ENCODE peak calls at places on chromosomes 1 and 21, in nine cellular contexts. I, E, Z, J, W, B, X, K and P are unnamed samples.

GRCh38 chr1:201562257-201562656 is 23.3 kb downstream of the NAV1 start:
- DNase-seq in J (no peak), K (no peak), X (no peak), E (peak; percentile 97), Z (no peak), B (no peak), I (peak; percentile 90), W (no peak), P (no peak)

GRCh38 chr1:26083246-26083645 is 15.8 kb upstream of the TRIM63 start:
- DNase-seq in J (no peak), X (no peak), W (no peak), E (peak; percentile 12), B (no peak), Z (no peak), K (no peak), I (peak; percentile 28), P (no peak)

GRCh38 chr1:227888404-227889046 is 59.2 kb downstream of the WNT9A start:
- DNase-seq in W (peak; percentile 22), X (no peak), B (no peak), Z (peak; percentile 61), I (no peak), E (no peak), J (peak; percentile 1), K (no peak), P (no peak)

GRCh38 chr21:45030637-45031218 is 43.7 kb upstream of the ADARB1 start:
- DNase-seq in K (no peak), B (no peak), I (no peak), J (no peak), X (no peak), E (peak; percentile 50), W (no peak), Z (peak; percentile 84), P (peak; percentile 36)

GRCh38 chr1:26856604-26857469 is 6.1 kb upstream of the SFN start:
- DNase-seq in J (no peak), Z (no peak), I (no peak), W (no peak), E (no peak), B (no peak), X (no peak), K (no peak), P (no peak)

GRCh38 chr1:54499097-54500029 is 48.7 kb upstream of the ACOT11 start:
- DNase-seq in I (peak; percentile 23), E (peak; percentile 19), X (peak; percentile 30), J (peak; percentile 58), Z (no peak), K (no peak), B (no peak), W (peak; percentile 64), P (no peak)

GRCh38 chr1:210143465-210144062 is 89.0 kb upstream of the SERTAD4 start:
- DNase-seq in B (peak; percentile 70), K (peak; percentile 34), E (peak; percentile 73), I (peak; percentile 89), W (peak; percentile 73), J (peak; percentile 86), X (no peak), Z (peak; percentile 77), P (peak; percentile 35)

GRCh38 chr1:99590578-99591209 is 55.2 kb upstream of the PALMD start:
- DNase-seq in X (no peak), B (no peak), I (peak; percentile 60), Z (no peak), J (no peak), W (no peak), E (peak; percentile 94), K (no peak), P (no peak)

GRCh38 chr1:84653130-84653680 is 37.1 kb downstream of the SSX2IP start:
- DNase-seq in K (no peak), X (no peak), W (no peak), B (no peak), I (no peak), Z (no peak), E (peak; percentile 52), J (no peak), P (no peak)

DNA sequence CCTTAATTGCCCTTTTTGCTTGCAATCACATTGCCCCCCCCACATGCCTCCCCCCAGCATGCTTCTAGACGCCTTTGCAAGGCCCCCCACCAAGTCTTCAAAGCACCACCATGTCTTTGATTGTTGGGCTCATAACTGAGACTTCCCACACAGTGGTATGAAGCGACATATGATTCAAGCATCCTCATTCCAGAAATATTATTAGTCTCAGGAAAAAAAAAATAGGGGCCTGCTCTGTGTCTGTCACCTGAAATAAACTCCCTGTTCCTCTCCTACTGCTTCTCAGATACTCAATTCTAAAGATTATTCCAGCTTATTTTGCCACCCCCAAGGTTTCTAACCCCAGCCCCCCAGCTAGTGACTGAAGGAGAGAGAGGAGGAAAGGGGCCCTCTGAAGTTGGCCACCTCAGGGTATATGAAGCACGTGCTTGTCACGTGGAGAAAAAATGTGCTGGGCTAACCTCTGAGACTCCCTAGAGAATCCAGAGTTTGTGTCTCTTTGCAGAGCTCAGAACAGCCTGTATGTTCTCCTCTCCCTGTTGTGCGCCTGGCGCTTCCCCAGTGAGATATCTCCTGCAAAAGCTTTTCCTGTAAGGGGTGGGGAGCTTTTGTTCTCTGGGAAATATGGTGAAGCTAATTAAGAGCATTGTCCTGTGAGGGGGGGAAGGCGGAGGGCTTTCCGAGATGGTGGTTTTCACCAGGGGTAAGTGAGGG is 35.9 kb upstream of the RASAL2 start:
- DNase-seq in I (no peak), K (no peak), Z (no peak), E (peak; percentile 91), X (no peak), B (no peak), J (no peak), W (peak; percentile 63), P (no peak)
- TF ChIP-seq CTCF in I (no peak), K (no peak), Z (no peak), E (no peak), X (no peak), B (no peak), J (no peak), W (no peak), P (no peak)

DNA sequence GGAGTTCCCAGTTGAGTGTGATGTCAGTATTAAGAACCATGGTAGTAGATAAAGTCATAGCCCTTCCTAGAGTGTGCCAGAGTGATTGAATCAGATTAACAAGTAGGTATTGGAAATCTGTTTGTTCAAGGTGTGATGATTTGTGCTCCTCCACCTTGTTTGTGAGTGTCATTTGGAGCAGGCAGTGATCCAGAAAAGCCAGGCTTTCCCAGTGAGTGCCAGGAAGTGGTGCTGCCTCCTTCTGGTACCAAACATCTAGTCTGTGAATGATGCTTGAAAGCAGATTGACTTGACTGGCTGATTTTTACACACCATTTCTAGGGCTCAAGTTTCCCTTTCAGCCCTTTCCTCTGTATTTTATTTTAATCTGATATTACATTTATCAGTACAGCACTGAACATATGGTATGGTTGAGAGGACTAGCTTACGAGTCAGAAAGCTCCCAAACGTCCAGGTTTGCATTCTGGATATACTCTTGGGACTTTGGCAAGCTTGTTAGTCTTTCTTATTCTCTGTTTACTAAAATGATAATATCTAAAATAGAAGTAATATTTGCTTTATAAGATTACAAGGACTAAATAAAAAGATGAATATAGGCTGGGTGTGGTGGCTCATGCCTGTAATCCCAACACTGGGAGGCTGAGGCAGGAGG is 100.7 kb downstream of the PATJ start:
- DNase-seq in Z (no peak), X (no peak), K (no peak), W (no peak), B (no peak), J (no peak), E (peak; percentile 31), I (peak; percentile 9), P (no peak)
- TF ChIP-seq CTCF in Z (no peak), X (no peak), K (no peak), W (no peak), B (no peak), J (no peak), E (peak; percentile 34), I (no peak), P (no peak)

GRCh38 chr1:3660704-3661103 is 8.4 kb downstream of the TP73 start:
- DNase-seq in I (no peak), J (no peak), K (no peak), E (no peak), B (no peak), Z (no peak), X (no peak), W (no peak), P (no peak)

GRCh38 chr1:3657578-3658230 is 5.4 kb downstream of the TP73 start:
- DNase-seq in Z (peak; percentile 63), K (no peak), I (no peak), B (peak; percentile 40), X (no peak), J (no peak), E (no peak), W (no peak), P (peak; percentile 26)

GRCh38 chr1:3657096-3657475 is 4.8 kb downstream of the TP73 start:
- DNase-seq in J (no peak), X (no peak), I (no peak), E (no peak), B (peak; percentile 50), K (no peak), W (no peak), Z (no peak), P (peak; percentile 9)

GRCh38 chr1:3658231-3658615 is 5.9 kb downstream of the TP73 start:
- DNase-seq in K (no peak), W (no peak), E (no peak), X (no peak), J (no peak), Z (no peak), I (no peak), B (no peak), P (no peak)

DNA sequence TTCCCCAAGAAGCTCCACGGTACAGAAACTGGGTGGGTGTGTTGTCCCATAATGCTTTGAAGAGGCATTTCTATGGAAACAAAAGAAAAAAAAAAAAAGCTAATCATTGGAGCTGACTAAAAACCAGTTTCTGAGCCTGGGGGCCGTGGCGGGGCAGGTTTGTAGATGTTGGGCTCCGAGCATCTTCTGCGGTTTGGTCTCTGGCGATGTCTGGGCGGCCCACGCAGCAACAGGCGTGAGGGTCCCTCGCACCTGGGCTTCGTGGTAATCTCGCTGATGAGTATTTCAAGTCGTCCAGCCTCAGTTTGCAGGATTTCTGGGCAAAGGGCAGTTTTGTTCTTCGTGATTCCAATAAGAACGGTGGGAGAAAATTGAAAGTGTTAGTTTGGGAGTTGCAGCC is 6.8 kb downstream of the TP73 start:
- DNase-seq in E (no peak), X (no peak), W (no peak), I (no peak), J (no peak), B (peak; percentile 33), Z (peak; percentile 40), K (no peak), P (peak; percentile 10)
- TF ChIP-seq CTCF in E (no peak), X (no peak), W (no peak), I (no peak), J (no peak), B (no peak), Z (no peak), K (no peak), P (no peak)

DNA sequence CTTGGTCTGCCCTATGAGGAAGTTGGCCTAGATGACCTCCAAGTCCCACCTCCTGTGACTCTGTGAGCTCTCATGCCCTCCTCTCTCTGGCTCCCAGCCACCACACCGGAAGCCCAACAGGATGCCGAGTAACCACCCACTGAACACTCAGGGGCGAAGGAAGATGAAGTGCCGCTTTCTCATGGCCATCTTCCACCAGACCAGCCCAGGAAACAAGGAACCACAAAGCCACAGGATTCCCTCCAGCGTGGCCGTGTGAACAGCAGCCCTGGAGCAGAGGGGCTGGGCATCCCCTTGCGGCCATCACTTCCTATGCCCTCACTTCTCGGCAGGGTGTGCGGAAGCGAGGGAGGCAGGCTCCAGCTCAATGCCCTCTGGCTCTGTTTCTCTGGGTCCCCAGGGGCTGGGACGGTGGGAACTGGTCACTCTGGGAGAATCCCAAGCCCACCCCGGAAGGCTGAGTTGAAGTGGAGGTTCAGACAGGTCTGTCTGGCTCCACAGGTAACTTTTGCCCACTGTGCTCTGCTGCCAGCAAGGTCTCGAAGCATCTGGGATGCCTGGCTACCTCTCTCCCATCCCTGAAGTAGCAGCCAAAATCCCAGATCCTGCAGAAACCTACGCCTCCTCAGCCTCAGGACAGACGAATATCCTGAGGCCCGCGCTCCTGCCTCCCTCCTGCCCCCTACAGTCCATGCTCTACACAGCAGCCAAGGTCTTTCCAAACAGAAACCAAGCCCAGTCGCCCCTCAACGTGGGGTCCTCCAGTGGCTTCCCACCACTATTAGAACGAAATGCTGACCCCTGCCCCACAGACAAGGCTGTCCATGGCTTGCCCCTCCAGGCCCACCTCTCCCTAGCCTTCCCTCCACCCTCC is 44.2 kb upstream of the ECE1 start:
- DNase-seq in I (peak; percentile 88), J (peak; percentile 90), Z (peak; percentile 86), K (peak; percentile 78), B (no peak), X (peak; percentile 85), W (peak; percentile 78), E (peak; percentile 91), P (peak; percentile 93)
- TF ChIP-seq CTCF in I (peak; percentile 83), J (peak; percentile 83), Z (peak; percentile 87), K (peak; percentile 79), B (peak; percentile 85), X (peak; percentile 66), W (peak; percentile 82), E (peak; percentile 95), P (peak; percentile 79)